ENCODE peak calls at places on chromosomes 4 and X, in six cellular contexts. One of them, this sample, is unnamed.

GRCh38 chr4:138935-139334 is 14.6 kb downstream of the ZNF718 start:
- DNase-seq in breast epithelium: no peak
- DNase-seq in AG09309: no peak
- DNase-seq in A673: no peak
- DNase-seq in colonic mucosa: no peak
- DNase-seq in fibroblast of the aortic adventitia: no peak
- DNase-seq in this sample: no peak

GRCh38 chr4:114358901-114359300 is 239.7 kb upstream of the UGT8 start:
- DNase-seq in breast epithelium: no peak
- DNase-seq in AG09309: no peak
- DNase-seq in A673: no peak
- DNase-seq in colonic mucosa: no peak
- DNase-seq in fibroblast of the aortic adventitia: no peak
- DNase-seq in this sample: no peak

GRCh38 chr4:10611673-10612072 is 72.9 kb downstream of the CLNK start:
- DNase-seq in breast epithelium: no peak
- DNase-seq in AG09309: peak
- DNase-seq in A673: no peak
- DNase-seq in colonic mucosa: no peak
- DNase-seq in fibroblast of the aortic adventitia: peak
- DNase-seq in this sample: no peak

GRCh38 chr4:76310683-76311082 is 4.2 kb downstream of the STBD1 start:
- DNase-seq in breast epithelium: no peak
- DNase-seq in AG09309: no peak
- DNase-seq in A673: no peak
- DNase-seq in colonic mucosa: no peak
- DNase-seq in fibroblast of the aortic adventitia: no peak
- DNase-seq in this sample: no peak

GRCh38 chr4:74453037-74453635 is 8.2 kb downstream of the AREG start:
- DNase-seq in breast epithelium: no peak
- DNase-seq in AG09309: no peak
- DNase-seq in A673: no peak
- DNase-seq in colonic mucosa: no peak
- DNase-seq in fibroblast of the aortic adventitia: no peak
- DNase-seq in this sample: no peak

GRCh38 chr4:13170131-13170530 is 314.0 kb downstream of the RAB28 start:
- DNase-seq in breast epithelium: no peak
- DNase-seq in AG09309: no peak
- DNase-seq in A673: no peak
- DNase-seq in colonic mucosa: no peak
- DNase-seq in fibroblast of the aortic adventitia: no peak
- DNase-seq in this sample: no peak

GRCh38 chrX:29604381-29604780 is 611.0 kb upstream of the MAGEB2 start:
- DNase-seq in breast epithelium: no peak
- DNase-seq in AG09309: no peak
- DNase-seq in A673: no peak
- DNase-seq in colonic mucosa: no peak
- DNase-seq in fibroblast of the aortic adventitia: no peak
- DNase-seq in this sample: no peak

GRCh38 chr4:11183358-11183745 is 245.3 kb downstream of the HS3ST1 start:
- DNase-seq in breast epithelium: no peak
- DNase-seq in AG09309: no peak
- DNase-seq in A673: no peak
- DNase-seq in colonic mucosa: no peak
- DNase-seq in fibroblast of the aortic adventitia: peak
- DNase-seq in this sample: no peak

GRCh38 chr4:23889814-23890269 is at the start of gene PPARGC1A:
- DNase-seq in breast epithelium: peak
- DNase-seq in AG09309: no peak
- DNase-seq in A673: peak
- DNase-seq in colonic mucosa: peak
- DNase-seq in fibroblast of the aortic adventitia: no peak
- DNase-seq in this sample: no peak

GRCh38 chr4:83454626-83455025 is 997 bp downstream of the HELQ start:
- DNase-seq in breast epithelium: no peak
- DNase-seq in AG09309: no peak
- DNase-seq in A673: peak
- DNase-seq in colonic mucosa: no peak
- DNase-seq in fibroblast of the aortic adventitia: peak
- DNase-seq in this sample: no peak

DNA sequence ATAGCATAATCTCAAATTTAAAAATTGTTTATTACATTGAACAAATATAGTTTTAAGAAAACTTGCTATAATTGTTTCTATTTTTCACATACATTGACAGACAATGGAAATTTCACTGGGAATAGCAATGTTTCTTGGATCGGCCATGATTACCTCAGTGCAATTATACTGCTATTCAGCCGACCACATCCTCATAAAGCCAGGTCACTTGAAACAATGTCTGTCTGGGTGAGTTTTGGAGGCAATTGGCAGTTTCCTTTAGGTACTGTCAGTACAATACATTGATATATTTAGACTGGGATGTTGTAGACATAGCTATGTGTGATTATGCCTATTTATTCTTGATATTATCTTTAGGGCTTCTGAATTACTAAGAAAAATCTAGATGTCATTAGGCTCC is 89.5 kb upstream of the VEGFC start:
- DNase-seq in breast epithelium: no peak
- DNase-seq in AG09309: no peak
- DNase-seq in A673: no peak
- DNase-seq in colonic mucosa: no peak
- DNase-seq in fibroblast of the aortic adventitia: no peak
- DNase-seq in this sample: no peak
- H3K4me3 ChIP-seq in breast epithelium: no peak
- H3K4me3 ChIP-seq in AG09309: no peak
- H3K4me3 ChIP-seq in A673: no peak
- H3K4me3 ChIP-seq in colonic mucosa: no peak
- H3K4me3 ChIP-seq in fibroblast of the aortic adventitia: no peak
- H3K4me3 ChIP-seq in this sample: no peak

DNA sequence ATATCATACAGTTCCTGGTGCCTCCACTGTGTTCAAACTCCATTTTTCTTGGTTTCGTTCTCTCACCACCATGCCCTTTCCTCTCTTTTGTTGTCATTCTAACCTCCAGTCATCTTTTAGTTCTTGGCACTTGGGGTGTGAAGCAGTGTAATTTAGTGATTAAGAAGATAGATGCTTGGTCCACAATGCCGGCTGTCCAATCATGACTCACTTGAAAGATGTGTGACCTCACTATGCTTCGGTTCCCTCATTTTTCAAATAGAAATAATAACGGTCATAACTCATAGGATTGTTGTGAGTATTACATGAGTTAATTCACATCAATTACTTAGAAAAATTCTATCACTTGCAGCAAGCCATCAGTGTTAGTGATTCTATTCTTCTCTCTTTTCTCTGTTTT is 327.8 kb downstream of the ADGRL3 start:
- DNase-seq in breast epithelium: no peak
- DNase-seq in AG09309: no peak
- DNase-seq in A673: no peak
- DNase-seq in colonic mucosa: no peak
- DNase-seq in fibroblast of the aortic adventitia: no peak
- DNase-seq in this sample: no peak
- H3K4me3 ChIP-seq in breast epithelium: no peak
- H3K4me3 ChIP-seq in AG09309: no peak
- H3K4me3 ChIP-seq in A673: no peak
- H3K4me3 ChIP-seq in colonic mucosa: no peak
- H3K4me3 ChIP-seq in fibroblast of the aortic adventitia: no peak
- H3K4me3 ChIP-seq in this sample: no peak

GRCh38 chr4:112944006-112944405 is 105.4 kb upstream of the ANK2 start:
- DNase-seq in breast epithelium: no peak
- DNase-seq in AG09309: no peak
- DNase-seq in A673: no peak
- DNase-seq in colonic mucosa: no peak
- DNase-seq in fibroblast of the aortic adventitia: no peak
- DNase-seq in this sample: no peak
- H3K4me3 ChIP-seq in breast epithelium: no peak
- H3K4me3 ChIP-seq in AG09309: no peak
- H3K4me3 ChIP-seq in A673: no peak
- H3K4me3 ChIP-seq in colonic mucosa: no peak
- H3K4me3 ChIP-seq in fibroblast of the aortic adventitia: no peak
- H3K4me3 ChIP-seq in this sample: no peak

GRCh38 chr4:110615366-110616161 is 7.3 kb downstream of the PITX2 start:
- DNase-seq in breast epithelium: no peak
- DNase-seq in AG09309: no peak
- DNase-seq in A673: no peak
- DNase-seq in colonic mucosa: no peak
- DNase-seq in fibroblast of the aortic adventitia: no peak
- DNase-seq in this sample: no peak
- H3K4me3 ChIP-seq in breast epithelium: no peak
- H3K4me3 ChIP-seq in AG09309: no peak
- H3K4me3 ChIP-seq in A673: no peak
- H3K4me3 ChIP-seq in colonic mucosa: no peak
- H3K4me3 ChIP-seq in fibroblast of the aortic adventitia: no peak
- H3K4me3 ChIP-seq in this sample: no peak

GRCh38 chrX:119694601-119695534 is 1.9 kb upstream of the SEPTIN6 start:
- DNase-seq in breast epithelium: no peak
- DNase-seq in AG09309: no peak
- DNase-seq in A673: peak
- DNase-seq in colonic mucosa: no peak
- DNase-seq in fibroblast of the aortic adventitia: no peak
- DNase-seq in this sample: no peak
- H3K4me3 ChIP-seq in breast epithelium: no peak
- H3K4me3 ChIP-seq in AG09309: no peak
- H3K4me3 ChIP-seq in A673: no peak
- H3K4me3 ChIP-seq in colonic mucosa: no peak
- H3K4me3 ChIP-seq in fibroblast of the aortic adventitia: no peak
- H3K4me3 ChIP-seq in this sample: no peak

GRCh38 chr4:84913176-84913575 is 53.3 kb downstream of the WDFY3 start:
- DNase-seq in breast epithelium: no peak
- DNase-seq in AG09309: no peak
- DNase-seq in A673: no peak
- DNase-seq in colonic mucosa: no peak
- DNase-seq in fibroblast of the aortic adventitia: no peak
- DNase-seq in this sample: no peak
- H3K4me3 ChIP-seq in breast epithelium: no peak
- H3K4me3 ChIP-seq in AG09309: no peak
- H3K4me3 ChIP-seq in A673: no peak
- H3K4me3 ChIP-seq in colonic mucosa: no peak
- H3K4me3 ChIP-seq in fibroblast of the aortic adventitia: no peak
- H3K4me3 ChIP-seq in this sample: no peak

GRCh38 chr4:41164405-41164804 is 49.9 kb downstream of the APBB2 start:
- DNase-seq in breast epithelium: no peak
- DNase-seq in AG09309: no peak
- DNase-seq in A673: no peak
- DNase-seq in colonic mucosa: no peak
- DNase-seq in fibroblast of the aortic adventitia: no peak
- DNase-seq in this sample: no peak
- H3K4me3 ChIP-seq in breast epithelium: no peak
- H3K4me3 ChIP-seq in AG09309: no peak
- H3K4me3 ChIP-seq in A673: no peak
- H3K4me3 ChIP-seq in colonic mucosa: no peak
- H3K4me3 ChIP-seq in fibroblast of the aortic adventitia: no peak
- H3K4me3 ChIP-seq in this sample: no peak

GRCh38 chr4:180380733-180381132 is 1862.5 kb upstream of the TENM3 start:
- DNase-seq in breast epithelium: no peak
- DNase-seq in AG09309: no peak
- DNase-seq in A673: no peak
- DNase-seq in colonic mucosa: no peak
- DNase-seq in fibroblast of the aortic adventitia: peak
- DNase-seq in this sample: no peak
- H3K4me3 ChIP-seq in breast epithelium: no peak
- H3K4me3 ChIP-seq in AG09309: no peak
- H3K4me3 ChIP-seq in A673: no peak
- H3K4me3 ChIP-seq in colonic mucosa: no peak
- H3K4me3 ChIP-seq in fibroblast of the aortic adventitia: no peak
- H3K4me3 ChIP-seq in this sample: no peak

GRCh38 chr4:100981447-100982204 is 365.7 kb downstream of the PPP3CA start:
- DNase-seq in breast epithelium: no peak
- DNase-seq in AG09309: peak
- DNase-seq in A673: peak
- DNase-seq in colonic mucosa: no peak
- DNase-seq in fibroblast of the aortic adventitia: peak
- DNase-seq in this sample: peak
- H3K4me3 ChIP-seq in breast epithelium: no peak
- H3K4me3 ChIP-seq in AG09309: no peak
- H3K4me3 ChIP-seq in A673: no peak
- H3K4me3 ChIP-seq in colonic mucosa: no peak
- H3K4me3 ChIP-seq in fibroblast of the aortic adventitia: no peak
- H3K4me3 ChIP-seq in this sample: no peak

This sample was measured in ascending aorta.